ENCODE peak calls at places on chromosomes 16 and 17, in eight cellular contexts. T is hepatocyte; A is central memory CD4-positive, alpha-beta T cell; J is neural crest cell; O is RPMI7951; U is mucosa of gallbladder; B is lung; C is HTR-8/SVneo. G is an unnamed sample.

GRCh38 chr17:78883533-78884131 is 19.4 kb downstream of the CEP295NL start:
- DNase-seq in A (no peak), O (peak; percentile 97), B (peak; percentile 63), T (peak; percentile 90), C (peak; percentile 95), J (peak; percentile 62), U (peak; percentile 80), G (peak; percentile 96)

GRCh38 chr17:78383725-78384471 is 5.4 kb downstream of the PGS1 start:
- DNase-seq in J (no peak), C (peak; percentile 70), A (no peak), T (peak; percentile 74), O (peak; percentile 85), B (peak; percentile 86), U (peak; percentile 63), G (peak; percentile 94)

GRCh38 chr16:77581706-77582105 is 140.6 kb upstream of the NUDT7 start:
- DNase-seq in T (no peak), O (no peak), C (no peak), B (no peak), U (no peak), J (no peak), A (no peak), G (no peak)

GRCh38 chr17:30413109-30413508 is 34.4 kb downstream of the CPD start:
- DNase-seq in O (peak; percentile 12), U (no peak), T (no peak), C (peak; percentile 10), J (no peak), A (no peak), B (no peak), G (no peak)

GRCh38 chr16:7422489-7422888 is 89.8 kb downstream of the RBFOX1 start:
- DNase-seq in J (no peak), B (no peak), A (no peak), T (no peak), U (no peak), O (no peak), C (no peak), G (no peak)

GRCh38 chr17:48153711-48154642 is 46.4 kb downstream of the SNX11 start:
- DNase-seq in A (no peak), C (peak; percentile 64), T (peak; percentile 86), B (no peak), U (peak; percentile 76), O (peak; percentile 50), J (peak; percentile 22), G (no peak)

GRCh38 chr17:40071720-40072480 is 9.1 kb downstream of the THRA start:
- DNase-seq in A (no peak), U (peak; percentile 82), B (peak; percentile 84), T (peak; percentile 72), J (no peak), C (no peak), O (no peak), G (peak; percentile 80)

GRCh38 chr17:9002610-9003354 is 18.5 kb upstream of the NTN1 start:
- DNase-seq in U (no peak), C (peak; percentile 54), B (no peak), J (peak; percentile 47), A (no peak), O (no peak), T (peak; percentile 55), G (no peak)

GRCh38 chr16:87691686-87692079 is 74.1 kb downstream of the KLHDC4 start:
- DNase-seq in A (no peak), J (no peak), C (no peak), U (no peak), O (no peak), B (no peak), T (no peak), G (no peak)

GRCh38 chr17:36610472-36610871 is 9.1 kb downstream of the MRM1 start:
- DNase-seq in O (no peak), C (no peak), B (no peak), J (no peak), U (no peak), A (no peak), T (no peak), G (no peak)

GRCh38 chr17:2794116-2794803 is 2.0 kb upstream of the RAP1GAP2 start:
- DNase-seq in C (no peak), A (peak; percentile 19), U (no peak), O (no peak), J (no peak), T (no peak), B (no peak), G (no peak)

GRCh38 chr17:27808629-27809028 is 8.3 kb upstream of the NOS2 start:
- DNase-seq in T (no peak), O (no peak), C (no peak), U (no peak), B (no peak), J (no peak), A (no peak), G (no peak)

GRCh38 chr17:39183766-39184165 is 13.7 kb downstream of the CACNB1 start:
- DNase-seq in B (no peak), C (no peak), A (no peak), J (no peak), U (no peak), O (no peak), T (no peak), G (no peak)

GRCh38 chr17:57701121-57701520 is 44.0 kb downstream of the CCDC182 start:
- DNase-seq in B (peak; percentile 1), A (no peak), T (no peak), U (no peak), O (no peak), C (no peak), J (no peak), G (no peak)

GRCh38 chr17:9427460-9428315 is 147.9 kb downstream of the STX8 start:
- DNase-seq in O (no peak), J (no peak), U (no peak), C (no peak), T (no peak), B (no peak), A (no peak), G (no peak)

GRCh38 chr17:142102-142661 is 4.8 kb downstream of the SCGB1C2 start:
- DNase-seq in U (peak; percentile 8), B (peak; percentile 37), O (peak; percentile 31), C (peak; percentile 38), T (no peak), A (no peak), J (peak; percentile 5), G (no peak)

GRCh38 chr17:76951375-76951905 is 83.2 kb downstream of the MGAT5B start:
- DNase-seq in B (no peak), U (no peak), J (no peak), A (no peak), T (no peak), C (no peak), O (no peak), G (no peak)

GRCh38 chr16:84826558-84826941 is 6.8 kb downstream of the CRISPLD2 start:
- DNase-seq in B (no peak), J (no peak), T (peak; percentile 80), C (no peak), A (no peak), O (peak; percentile 76), U (no peak), G (no peak)

GRCh38 chr16:54934536-54935410 is 4.1 kb downstream of the IRX5 start:
- DNase-seq in O (no peak), C (no peak), U (no peak), B (peak; percentile 66), J (peak; percentile 38), A (no peak), T (peak; percentile 30), G (no peak)

GRCh38 chr17:80565347-80566053 is 20.9 kb downstream of the RPTOR start:
- DNase-seq in C (no peak), B (no peak), O (no peak), U (no peak), T (no peak), A (no peak), J (peak; percentile 14), G (no peak)

GRCh38 chr16:24022797-24023196 is 187.0 kb downstream of the PRKCB start:
- DNase-seq in U (no peak), B (no peak), C (no peak), T (no peak), J (no peak), O (no peak), A (no peak), G (no peak)